ENCODE peak calls at places on chromosomes 5 and 9, in nine cellular contexts. N, I, R, O, L, P, Q, C and X are unnamed samples. For H3K36me3, the result is how much of the 10 kb centered on the place peaks cover.

GRCh38 chr9:134326754-134327526 is 685 bp downstream of the RXRA start:
- DNase-seq in N (peak), R (peak), Q (peak), I (no peak), C (no peak), P (no peak), L (peak), O (peak), X (no peak)

GRCh38 chr9:121753802-121754654 is 102.6 kb downstream of the DAB2IP start:
- DNase-seq in C (no peak), N (no peak), P (no peak), I (no peak), Q (no peak), R (no peak), L (no peak), O (no peak), X (no peak)

GRCh38 chr5:150320048-150320555 is 17.4 kb upstream of the ARSI start:
- DNase-seq in R (peak), O (peak), I (peak), Q (peak), N (no peak), L (peak), P (no peak), C (no peak), X (no peak)

GRCh38 chr5:60945760-60946253 is 802 bp downstream of the NDUFAF2 start:
- DNase-seq in P (no peak), O (peak), Q (peak), R (peak), N (peak), L (peak), C (no peak), I (no peak), X (no peak)

GRCh38 chr5:87195104-87195581 is 72.5 kb upstream of the RASA1 start:
- DNase-seq in P (no peak), R (peak), I (no peak), C (no peak), N (no peak), Q (peak), O (peak), L (peak), X (no peak)

GRCh38 chr9:90830977-90831376 is 29.4 kb downstream of the SYK start:
- DNase-seq in P (no peak), N (no peak), O (no peak), R (no peak), C (no peak), I (no peak), Q (no peak), L (no peak), X (no peak)

GRCh38 chr9:122179054-122179689 is 19.5 kb downstream of the MORN5 start:
- DNase-seq in Q (no peak), R (no peak), C (no peak), P (no peak), I (no peak), O (no peak), N (no peak), L (no peak), X (no peak)

GRCh38 chr5:73673161-73673591 is 47.2 kb downstream of the ARHGEF28 start:
- DNase-seq in N (no peak), Q (peak), R (peak), L (peak), O (peak), P (no peak), C (no peak), I (no peak), X (no peak)

GRCh38 chr5:98341038-98341710 is 432.3 kb upstream of the RGMB start:
- DNase-seq in C (no peak), N (no peak), R (no peak), L (peak), I (no peak), P (no peak), Q (peak), O (peak), X (no peak)

GRCh38 chr9:12923472-12924009 is 148.7 kb downstream of the LURAP1L start:
- DNase-seq in C (no peak), R (no peak), L (peak), Q (peak), O (peak), N (no peak), P (no peak), I (no peak), X (no peak)

GRCh38 chr9:114958021-114958846 is 27.8 kb upstream of the TNFSF8 start:
- DNase-seq in C (no peak), N (no peak), R (no peak), O (peak), L (peak), I (no peak), Q (peak), P (no peak), X (no peak)

GRCh38 chr5:132651838-132652476 is 6.0 kb upstream of the IL13 start:
- DNase-seq in C (no peak), N (no peak), Q (no peak), P (peak), L (no peak), O (no peak), I (no peak), R (no peak), X (no peak)

GRCh38 chr5:74361406-74362358 is 278.8 kb downstream of the ENC1 start:
- DNase-seq in P (no peak), L (peak), N (no peak), I (no peak), O (no peak), R (peak), Q (peak), C (no peak), X (no peak)

GRCh38 chr5:7881091-7881490 is 12.1 kb downstream of the MTRR start:
- DNase-seq in L (no peak), C (no peak), I (no peak), R (no peak), P (no peak), N (no peak), Q (no peak), O (no peak), X (no peak)

GRCh38 chr5:112367400-112367799 is 51.7 kb downstream of the EPB41L4A start:
- DNase-seq in Q (no peak), N (no peak), O (no peak), C (no peak), I (no peak), P (no peak), R (no peak), L (no peak), X (no peak)

GRCh38 chr5:107564896-107565295 is 105.8 kb downstream of the EFNA5 start:
- DNase-seq in I (no peak), P (no peak), R (no peak), N (no peak), C (no peak), L (no peak), O (no peak), Q (peak), X (no peak)

GRCh38 chr9:7542648-7543165 is 256.9 kb downstream of the DMAC1 start:
- DNase-seq in O (no peak), I (no peak), Q (no peak), L (no peak), N (no peak), R (no peak), C (no peak), P (no peak), X (no peak)

GRCh38 chr5:78543916-78544315 is 104.7 kb downstream of the LHFPL2 start:
- DNase-seq in C (no peak), P (no peak), I (no peak), N (no peak), Q (no peak), R (no peak), L (no peak), O (no peak), X (no peak)

GRCh38 chr5:129652353-129653138 is 95.3 kb upstream of the MINAR2 start:
- DNase-seq in O (no peak), C (no peak), I (peak), L (peak), R (peak), P (no peak), N (no peak), Q (no peak), X (no peak)

GRCh38 chr5:37825334-37825915 is 14.4 kb downstream of the GDNF start:
- DNase-seq in R (no peak), C (no peak), Q (no peak), L (no peak), I (no peak), P (no peak), N (no peak), O (no peak), X (no peak)

GRCh38 chr9:108382267-108382666 is 473.5 kb downstream of the ACTL7B start:
- DNase-seq in O (no peak), I (no peak), N (no peak), R (no peak), P (no peak), C (no peak), L (no peak), Q (no peak), X (no peak)

GRCh38 chr5:55994502-55994997 is at the start of gene IL6ST:
- DNase-seq in I (no peak), C (no peak), P (no peak), Q (peak), O (peak), R (peak), N (no peak), L (peak), X (no peak)

GRCh38 chr5:80198399-80198798 is 57.4 kb downstream of the SERINC5 start:
- DNase-seq in N (no peak), L (no peak), R (no peak), P (no peak), O (no peak), Q (peak), C (no peak), I (no peak), X (no peak)

GRCh38 chr5:61277190-61277589 is 54.9 kb upstream of the ZSWIM6 start:
- DNase-seq in C (no peak), P (no peak), N (peak), I (no peak), R (no peak), L (no peak), O (peak), Q (peak), X (no peak)

GRCh38 chr9:89435315-89435823 is 62.5 kb downstream of the SEMA4D start:
- DNase-seq in R (peak), P (peak), Q (no peak), C (peak), N (peak), O (no peak), L (peak), I (no peak), X (no peak)

GRCh38 chr9:69131682-69132081 is 42.4 kb upstream of the TJP2 start:
- DNase-seq in Q (peak), N (no peak), L (peak), O (peak), P (no peak), C (no peak), R (peak), I (peak), X (no peak)

GRCh38 chr9:35395076-35395675 is 94.7 kb upstream of the RUSC2 start:
- DNase-seq in I (no peak), O (no peak), R (no peak), L (no peak), C (no peak), Q (no peak), N (no peak), P (no peak), X (no peak)

GRCh38 chr5:112684737-112685136 is 52.9 kb upstream of the APC start:
- DNase-seq in P (no peak), R (no peak), O (peak), L (peak), N (no peak), C (no peak), I (no peak), Q (peak), X (no peak)

GRCh38 chr5:31133488-31133887 is 60.0 kb upstream of the CDH6 start:
- DNase-seq in Q (peak), R (peak), N (no peak), P (no peak), O (peak), C (no peak), I (no peak), L (no peak), X (peak)

GRCh38 chr5:79200573-79201183 is 35.3 kb upstream of the JMY start:
- DNase-seq in R (peak), O (peak), P (no peak), Q (no peak), L (no peak), N (peak), C (no peak), I (no peak), X (no peak)

GRCh38 chr5:82164957-82165698 is 113.0 kb downstream of the RPS23 start:
- DNase-seq in I (no peak), Q (peak), C (no peak), R (peak), P (no peak), N (no peak), L (no peak), O (peak), X (no peak)

DNA sequence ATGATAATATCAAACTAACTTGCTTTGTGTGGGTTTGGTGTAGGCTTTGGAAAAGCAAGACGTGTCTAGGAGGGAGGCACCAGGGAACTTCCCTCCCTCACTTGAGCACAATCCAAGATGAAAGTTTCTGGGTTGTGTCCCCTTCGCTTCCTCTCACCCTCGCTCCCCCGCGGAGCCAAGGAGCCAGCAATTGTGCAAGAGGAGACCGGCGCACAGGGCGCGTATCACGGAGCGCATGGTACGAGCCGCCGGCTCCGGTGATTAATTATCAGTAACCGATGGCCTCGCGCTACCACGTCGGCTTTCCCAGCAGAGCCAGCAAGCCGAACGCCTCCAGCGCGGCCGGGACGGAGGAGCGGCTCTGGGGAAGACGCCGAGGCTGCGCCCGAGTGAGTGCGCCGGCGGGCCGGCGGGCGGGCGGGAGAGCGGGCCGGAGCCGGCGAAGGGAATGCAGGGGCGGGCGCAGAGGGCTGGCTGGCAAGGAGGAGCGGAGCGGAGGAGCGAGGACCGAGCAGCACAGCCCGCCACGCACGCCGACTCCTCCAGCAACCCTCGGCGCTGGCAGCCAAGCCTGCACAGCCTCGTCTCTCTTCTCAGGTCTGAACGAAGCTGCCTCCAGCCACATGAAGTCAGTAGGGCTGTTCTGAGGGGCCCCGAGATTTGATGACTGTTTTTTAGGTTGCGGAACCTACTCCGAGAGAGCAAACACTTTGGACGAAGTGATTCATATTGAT is 143.6 kb downstream of the BNC2 start:
- DNase-seq in Q (peak), L (peak), P (peak), I (no peak), C (no peak), N (peak), R (peak), O (peak), X (peak)
- TF ChIP-seq EZH2 in Q (no peak), L (no peak), P (no peak), I (no peak), C (no peak), N (no peak), R (no peak), O (no peak), X (no peak)

GRCh38 chr5:164934039-164934438 is 1428.6 kb downstream of the MAT2B start:
- DNase-seq in C (no peak), O (no peak), N (peak), I (no peak), L (no peak), R (no peak), Q (no peak), P (no peak), X (no peak)
- H3K9ac ChIP-seq in C (no peak), O (no peak), N (no peak), I (no peak), L (no peak), R (no peak), Q (no peak), P (no peak), X (no peak)

GRCh38 chr9:374726-375125 is 160.1 kb downstream of the DOCK8 start:
- DNase-seq in I (no peak), O (no peak), C (no peak), Q (no peak), R (no peak), P (no peak), L (no peak), N (no peak), X (no peak)
- H3K36me3 ChIP-seq in I (under half), O (under half), C (under half), Q (under half), R (under half), P (under half), L (under half), N (under half), X (under half)

DNA sequence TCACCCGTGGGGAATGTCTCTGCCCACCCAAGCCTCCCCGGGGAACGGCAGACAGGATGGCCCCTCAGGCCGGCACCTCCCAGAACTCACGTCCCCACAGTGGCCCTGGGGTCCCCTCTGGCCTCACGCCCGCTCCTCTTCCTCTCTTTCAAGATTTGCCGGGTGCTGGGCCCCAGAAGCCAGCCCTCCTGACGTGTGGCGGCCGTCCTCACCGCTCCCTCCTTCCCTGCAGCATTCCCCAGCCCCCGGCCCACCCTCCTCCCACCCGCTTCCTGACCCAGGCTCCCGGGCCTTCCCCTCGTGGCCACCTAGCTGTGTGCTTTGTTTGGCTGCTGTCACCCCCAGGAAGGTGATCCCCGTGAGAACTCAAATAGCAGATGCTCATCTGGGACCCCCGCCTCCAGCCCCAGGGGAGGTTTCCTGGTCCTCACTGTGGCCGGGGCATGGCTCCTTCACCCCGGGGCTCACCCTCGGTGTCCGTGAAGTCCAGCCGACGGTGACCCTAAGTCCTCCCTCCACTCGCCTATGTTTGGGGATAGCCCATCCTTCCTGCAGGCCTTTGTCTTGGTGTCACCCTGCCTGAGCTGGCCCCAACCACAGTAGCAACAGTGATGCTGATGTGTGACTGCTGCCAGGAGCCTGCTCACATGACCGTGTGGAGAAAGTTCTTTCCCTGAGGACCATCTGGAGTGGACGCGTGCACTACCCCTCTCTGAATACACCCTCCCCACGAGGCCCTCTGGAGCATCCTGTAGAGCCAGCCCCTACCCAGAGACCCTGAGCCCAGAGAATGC is 163.3 kb upstream of the IER5L start:
- DNase-seq in I (no peak), P (no peak), O (no peak), Q (no peak), R (no peak), N (no peak), L (no peak), C (no peak), X (no peak)
- TF ChIP-seq EZH2 in I (no peak), P (no peak), O (no peak), Q (no peak), R (no peak), N (no peak), L (no peak), C (no peak), X (no peak)

GRCh38 chr5:149223081-149223848 is 48.4 kb upstream of the AFAP1L1 start:
- DNase-seq in I (no peak), C (no peak), P (no peak), R (no peak), N (no peak), L (no peak), O (no peak), Q (no peak), X (no peak)

GRCh38 chr5:149229298-149229937 is 42.2 kb upstream of the AFAP1L1 start:
- DNase-seq in N (no peak), L (no peak), I (no peak), Q (no peak), C (no peak), R (no peak), P (no peak), O (no peak), X (no peak)

GRCh38 chr5:149224282-149224681 is 47.4 kb upstream of the AFAP1L1 start:
- DNase-seq in N (no peak), L (no peak), O (no peak), C (no peak), P (no peak), I (no peak), Q (no peak), R (no peak), X (no peak)

GRCh38 chr5:149227168-149227826 is 44.4 kb upstream of the AFAP1L1 start:
- DNase-seq in N (no peak), R (peak), P (no peak), L (peak), Q (peak), O (peak), I (peak), C (peak), X (no peak)

DNA sequence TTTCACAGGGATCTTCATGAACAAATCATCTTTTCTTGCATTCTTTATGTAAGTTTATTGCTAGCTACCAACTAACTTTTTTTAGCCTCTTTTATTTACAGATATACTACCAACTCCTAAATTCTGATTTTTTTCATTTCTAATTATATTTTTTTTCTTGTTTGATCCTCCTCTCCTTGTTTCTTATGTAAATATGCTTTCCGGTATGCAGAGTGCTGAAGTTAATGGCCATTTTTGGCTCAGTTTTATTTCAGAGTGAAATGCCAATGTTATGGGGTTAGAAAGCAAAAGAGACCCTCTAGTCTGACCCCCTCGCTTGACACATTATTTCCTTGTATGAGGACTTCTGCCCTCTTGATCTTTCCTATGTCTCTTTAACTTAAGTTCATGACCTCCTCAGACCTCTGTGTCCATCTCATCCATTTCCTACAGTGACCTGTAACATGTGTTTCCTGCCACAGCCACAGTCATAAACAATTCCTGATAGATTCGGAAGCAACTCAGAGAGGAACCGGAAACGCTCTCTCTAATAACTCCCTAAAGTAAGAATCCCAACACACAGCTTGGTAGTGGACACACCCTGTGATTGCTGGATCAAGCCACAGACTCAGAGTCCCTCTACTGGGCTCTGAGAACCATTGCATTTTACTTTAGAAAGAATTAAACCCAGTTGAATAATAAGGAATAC is 42.9 kb upstream of the AFAP1L1 start:
- DNase-seq in Q (peak), I (peak), R (peak), O (peak), N (no peak), L (peak), C (peak), P (no peak), X (no peak)
- H3K9ac ChIP-seq in Q (no peak), I (no peak), R (no peak), O (no peak), N (no peak), L (no peak), C (no peak), P (no peak), X (no peak)

GRCh38 chr9:33265211-33265885 is 499 bp downstream of the CHMP5 start:
- DNase-seq in C (no peak), R (no peak), O (peak), Q (peak), L (peak), P (no peak), I (no peak), N (no peak), X (no peak)
- H3K36me3 ChIP-seq in C (under half), R (under half), O (under half), Q (under half), L (under half), P (under half), I (under half), N (under half), X (half or more)

DNA sequence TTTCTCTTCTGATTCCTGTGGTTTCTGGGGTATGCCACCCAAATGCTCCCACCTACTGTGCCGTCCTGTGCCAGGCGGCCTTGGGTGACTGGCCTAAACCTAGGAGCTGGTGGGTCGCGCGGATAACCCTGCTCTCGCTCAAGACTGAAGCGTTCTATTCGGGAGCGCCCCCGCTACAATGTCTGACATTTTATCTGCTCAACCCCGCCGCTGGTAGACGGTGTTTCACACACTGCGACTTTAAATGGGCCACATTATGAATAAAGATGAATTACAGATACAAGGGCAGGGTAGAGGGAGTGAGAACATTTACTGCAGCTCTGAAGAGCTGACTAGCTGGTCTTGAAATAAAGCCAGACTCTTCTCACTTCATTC is 775 bp upstream of the PTCH1 start:
- DNase-seq in P (no peak), O (no peak), Q (no peak), N (no peak), L (no peak), R (no peak), I (no peak), C (no peak), X (no peak)
- TF ChIP-seq EZH2 in P (peak), O (no peak), Q (no peak), N (no peak), L (no peak), R (no peak), I (no peak), C (no peak), X (no peak)

GRCh38 chr9:19807182-19807892 is 18.5 kb upstream of the SLC24A2 start:
- DNase-seq in P (no peak), I (no peak), N (peak), Q (no peak), L (no peak), O (no peak), R (no peak), C (no peak), X (no peak)
- H3K9ac ChIP-seq in P (no peak), I (no peak), N (no peak), Q (no peak), L (no peak), O (no peak), R (no peak), C (no peak), X (no peak)